ENCODE peak calls at places on chromosomes 5 and 9, in eight cellular contexts. One of them, this sample, is unnamed. For H3K4me1, the result is how much of the 10 kb centered on the place peaks cover.

GRCh38 chr9:131854906-131855504 is 115.1 kb upstream of the RAPGEF1 start:
- DNase-seq in IMR-90: peak
- DNase-seq in iPS DF 6.9: no peak
- DNase-seq in Karpas-422: no peak
- DNase-seq in ovary: no peak
- DNase-seq in HCT116: no peak
- DNase-seq in pancreas: no peak
- DNase-seq in PC-3: no peak
- DNase-seq in this sample: no peak

GRCh38 chr5:99814311-99815063 is 720.7 kb upstream of the FAM174A start:
- DNase-seq in IMR-90: no peak
- DNase-seq in iPS DF 6.9: no peak
- DNase-seq in Karpas-422: no peak
- DNase-seq in ovary: no peak
- DNase-seq in HCT116: no peak
- DNase-seq in pancreas: no peak
- DNase-seq in PC-3: peak
- DNase-seq in this sample: no peak

GRCh38 chr5:73522989-73523388 is 24.7 kb downstream of the BTF3 start:
- DNase-seq in IMR-90: no peak
- DNase-seq in iPS DF 6.9: no peak
- DNase-seq in Karpas-422: no peak
- DNase-seq in ovary: no peak
- DNase-seq in HCT116: no peak
- DNase-seq in pancreas: no peak
- DNase-seq in PC-3: no peak
- DNase-seq in this sample: no peak

GRCh38 chr9:81823672-81824554 is 104.3 kb upstream of the SPATA31D4 start:
- DNase-seq in IMR-90: no peak
- DNase-seq in iPS DF 6.9: no peak
- DNase-seq in Karpas-422: no peak
- DNase-seq in ovary: no peak
- DNase-seq in HCT116: no peak
- DNase-seq in pancreas: no peak
- DNase-seq in PC-3: no peak
- DNase-seq in this sample: no peak

GRCh38 chr5:172697123-172698121 is 56.4 kb downstream of the NEURL1B start:
- DNase-seq in IMR-90: peak
- DNase-seq in iPS DF 6.9: peak
- DNase-seq in Karpas-422: peak
- DNase-seq in ovary: peak
- DNase-seq in HCT116: peak
- DNase-seq in pancreas: peak
- DNase-seq in PC-3: peak
- DNase-seq in this sample: peak

GRCh38 chr5:134132372-134133212 is 18.1 kb downstream of the TCF7 start:
- DNase-seq in IMR-90: no peak
- DNase-seq in iPS DF 6.9: no peak
- DNase-seq in Karpas-422: no peak
- DNase-seq in ovary: no peak
- DNase-seq in HCT116: no peak
- DNase-seq in pancreas: no peak
- DNase-seq in PC-3: no peak
- DNase-seq in this sample: no peak

GRCh38 chr5:5335115-5335514 is 87.4 kb upstream of the ICE1 start:
- DNase-seq in IMR-90: no peak
- DNase-seq in iPS DF 6.9: no peak
- DNase-seq in Karpas-422: no peak
- DNase-seq in ovary: no peak
- DNase-seq in HCT116: no peak
- DNase-seq in pancreas: no peak
- DNase-seq in PC-3: peak
- DNase-seq in this sample: no peak

GRCh38 chr5:96093890-96094381 is 132.3 kb upstream of the ELL2 start:
- DNase-seq in IMR-90: no peak
- DNase-seq in iPS DF 6.9: no peak
- DNase-seq in Karpas-422: no peak
- DNase-seq in ovary: no peak
- DNase-seq in HCT116: peak
- DNase-seq in pancreas: peak
- DNase-seq in PC-3: peak
- DNase-seq in this sample: no peak

GRCh38 chr5:107293551-107293950 is 377.2 kb downstream of the EFNA5 start:
- DNase-seq in IMR-90: no peak
- DNase-seq in iPS DF 6.9: no peak
- DNase-seq in Karpas-422: no peak
- DNase-seq in ovary: no peak
- DNase-seq in HCT116: no peak
- DNase-seq in pancreas: no peak
- DNase-seq in PC-3: no peak
- DNase-seq in this sample: no peak

GRCh38 chr5:66744040-66744439 is 147.8 kb downstream of the MAST4 start:
- DNase-seq in IMR-90: peak
- DNase-seq in iPS DF 6.9: no peak
- DNase-seq in Karpas-422: no peak
- DNase-seq in ovary: peak
- DNase-seq in HCT116: no peak
- DNase-seq in pancreas: no peak
- DNase-seq in PC-3: no peak
- DNase-seq in this sample: peak

GRCh38 chr5:56838409-56839039 is 23.2 kb downstream of the MAP3K1 start:
- DNase-seq in IMR-90: peak
- DNase-seq in iPS DF 6.9: no peak
- DNase-seq in Karpas-422: peak
- DNase-seq in ovary: no peak
- DNase-seq in HCT116: no peak
- DNase-seq in pancreas: no peak
- DNase-seq in PC-3: peak
- DNase-seq in this sample: no peak

GRCh38 chr5:17094830-17095229 is 122.6 kb upstream of the BASP1 start:
- DNase-seq in IMR-90: peak
- DNase-seq in iPS DF 6.9: no peak
- DNase-seq in Karpas-422: no peak
- DNase-seq in ovary: no peak
- DNase-seq in HCT116: no peak
- DNase-seq in pancreas: no peak
- DNase-seq in PC-3: no peak
- DNase-seq in this sample: no peak

GRCh38 chr5:122415481-122416120 is 103.6 kb downstream of the SNCAIP start:
- DNase-seq in IMR-90: peak
- DNase-seq in iPS DF 6.9: peak
- DNase-seq in Karpas-422: peak
- DNase-seq in ovary: peak
- DNase-seq in HCT116: peak
- DNase-seq in pancreas: peak
- DNase-seq in PC-3: peak
- DNase-seq in this sample: peak

GRCh38 chr9:74016004-74016403 is 481.1 kb upstream of the RORB start:
- DNase-seq in IMR-90: no peak
- DNase-seq in iPS DF 6.9: no peak
- DNase-seq in Karpas-422: no peak
- DNase-seq in ovary: no peak
- DNase-seq in HCT116: no peak
- DNase-seq in pancreas: no peak
- DNase-seq in PC-3: no peak
- DNase-seq in this sample: no peak

DNA sequence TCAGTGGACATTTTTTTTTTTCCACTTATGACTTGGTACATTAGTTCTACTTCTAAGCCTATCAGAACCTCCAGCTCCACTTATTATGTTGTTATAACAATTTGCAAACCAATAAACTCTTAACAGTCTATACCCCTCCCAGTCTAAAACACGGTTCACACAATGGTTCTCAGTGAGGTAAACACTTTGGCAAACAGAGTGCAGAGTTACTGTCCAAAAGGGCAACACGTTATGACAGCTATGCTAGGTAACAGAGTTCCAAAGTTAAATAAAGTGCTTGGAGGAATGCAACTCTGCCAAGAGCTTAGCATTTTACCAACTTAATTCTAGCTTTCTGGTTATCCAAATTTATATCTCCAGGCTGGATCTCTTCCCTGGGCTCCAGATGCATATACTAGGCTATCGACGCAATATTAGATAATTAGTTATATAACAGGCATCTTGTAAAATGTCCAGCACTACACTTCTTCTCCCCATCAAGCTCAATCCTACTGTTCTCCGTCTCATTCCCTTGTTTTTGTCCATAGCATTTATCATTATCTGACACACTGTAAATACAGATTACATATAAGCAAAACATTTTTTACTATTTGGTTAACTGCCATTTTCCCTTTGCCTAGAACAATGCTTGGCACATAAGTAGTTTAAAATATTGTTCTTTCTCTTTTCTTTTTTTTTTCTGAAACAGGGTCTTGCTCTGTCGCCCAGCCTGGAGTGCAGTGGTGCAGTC is 14.3 kb downstream of the FNBP1 start:
- DNase-seq in IMR-90: no peak
- DNase-seq in iPS DF 6.9: no peak
- DNase-seq in Karpas-422: no peak
- DNase-seq in ovary: no peak
- DNase-seq in HCT116: no peak
- DNase-seq in pancreas: no peak
- DNase-seq in PC-3: peak
- DNase-seq in this sample: no peak
- H3K27ac ChIP-seq in IMR-90: no peak
- H3K27ac ChIP-seq in iPS DF 6.9: no peak
- H3K27ac ChIP-seq in Karpas-422: no peak
- H3K27ac ChIP-seq in ovary: no peak
- H3K27ac ChIP-seq in HCT116: no peak
- H3K27ac ChIP-seq in pancreas: no peak
- H3K27ac ChIP-seq in PC-3: no peak
- H3K27ac ChIP-seq in this sample: no peak

DNA sequence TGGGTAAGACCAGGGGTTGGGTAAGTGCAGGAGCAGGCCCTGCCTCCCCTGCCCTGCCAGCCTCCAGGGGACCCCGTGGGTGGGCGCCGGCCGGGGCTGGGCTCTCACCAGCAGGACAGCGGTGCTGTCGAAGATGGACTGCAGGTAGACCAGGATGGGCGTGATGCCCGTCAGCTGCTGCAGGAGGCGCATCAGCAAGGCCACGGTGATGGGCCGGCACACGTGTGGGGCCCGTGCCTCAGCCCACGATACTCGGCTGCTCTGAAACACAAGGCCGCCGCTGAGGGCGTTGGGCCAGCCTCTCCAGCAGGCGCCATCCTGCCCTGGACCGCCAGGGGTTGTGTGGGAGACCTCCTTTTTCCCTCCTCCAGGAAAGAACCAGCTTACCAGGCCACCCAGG is 4.0 kb downstream of the SLC2A6 start:
- DNase-seq in IMR-90: no peak
- DNase-seq in iPS DF 6.9: no peak
- DNase-seq in Karpas-422: no peak
- DNase-seq in ovary: no peak
- DNase-seq in HCT116: no peak
- DNase-seq in pancreas: no peak
- DNase-seq in PC-3: no peak
- DNase-seq in this sample: peak
- H3K4me1 ChIP-seq in IMR-90: under half
- H3K4me1 ChIP-seq in iPS DF 6.9: under half
- H3K4me1 ChIP-seq in Karpas-422: under half
- H3K4me1 ChIP-seq in ovary: under half
- H3K4me1 ChIP-seq in HCT116: under half
- H3K4me1 ChIP-seq in pancreas: under half
- H3K4me1 ChIP-seq in PC-3: under half
- H3K4me1 ChIP-seq in this sample: under half

DNA sequence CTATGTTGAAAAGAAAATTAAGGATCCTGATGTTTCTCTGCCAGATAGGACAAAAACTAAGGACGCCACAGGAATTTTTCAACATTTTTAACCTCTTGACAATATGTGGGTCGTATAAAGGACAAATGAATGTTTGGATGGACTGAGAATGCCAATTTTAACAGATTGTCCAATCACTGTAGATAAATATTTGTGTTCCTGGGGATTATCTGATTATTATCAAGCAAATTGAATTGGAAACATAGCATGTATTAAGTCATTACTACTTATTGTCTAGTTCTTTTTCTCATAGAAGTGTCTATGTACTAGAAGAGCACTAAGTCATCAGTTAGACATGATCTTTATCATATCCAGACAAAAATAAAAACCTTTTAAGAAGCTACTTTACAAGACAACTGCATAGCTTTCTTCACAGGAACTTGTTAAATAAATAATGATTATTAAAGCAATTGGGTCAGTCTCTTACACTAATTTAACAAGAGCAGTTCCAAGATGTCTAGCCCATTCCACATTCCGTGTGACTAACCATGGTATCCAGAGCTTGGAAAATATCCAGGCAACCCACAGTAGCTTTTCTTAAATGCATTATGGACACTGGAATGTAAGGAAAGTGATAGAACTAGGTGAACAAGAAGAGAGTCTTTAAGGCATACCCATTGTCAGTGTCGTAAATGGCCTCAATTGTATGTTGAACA is 127.5 kb upstream of the CDKN2B start:
- DNase-seq in IMR-90: peak
- DNase-seq in iPS DF 6.9: no peak
- DNase-seq in Karpas-422: no peak
- DNase-seq in ovary: no peak
- DNase-seq in HCT116: no peak
- DNase-seq in pancreas: no peak
- DNase-seq in PC-3: peak
- DNase-seq in this sample: no peak
- H3K27ac ChIP-seq in IMR-90: no peak
- H3K27ac ChIP-seq in iPS DF 6.9: no peak
- H3K27ac ChIP-seq in Karpas-422: no peak
- H3K27ac ChIP-seq in ovary: no peak
- H3K27ac ChIP-seq in HCT116: no peak
- H3K27ac ChIP-seq in pancreas: no peak
- H3K27ac ChIP-seq in PC-3: no peak
- H3K27ac ChIP-seq in this sample: no peak

DNA sequence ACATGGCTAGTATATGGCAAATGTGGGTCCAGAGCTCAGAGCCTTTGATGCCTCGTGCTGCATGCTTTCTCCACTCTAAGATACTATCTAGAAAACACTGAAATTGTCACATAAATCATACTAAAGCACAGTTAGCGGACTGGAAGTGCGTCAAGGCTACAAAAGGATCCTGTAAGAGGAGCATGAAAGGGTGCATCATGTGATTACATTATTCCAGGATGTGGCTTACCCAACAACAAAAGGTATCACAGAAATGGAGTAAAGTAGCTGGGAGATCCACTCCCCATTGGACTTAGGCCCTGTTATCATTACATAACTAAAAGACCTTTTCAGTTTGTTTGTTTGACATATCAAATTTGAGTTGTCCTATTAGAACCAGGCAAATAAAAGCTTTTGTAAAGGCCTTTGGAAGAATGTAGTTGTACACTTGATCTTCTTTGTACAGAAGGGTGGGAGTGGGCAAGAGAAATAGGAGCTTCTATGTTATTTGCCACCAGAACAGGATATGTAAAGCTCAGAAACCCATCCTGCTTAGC is 6.9 kb downstream of the SLC31A1 start:
- DNase-seq in IMR-90: no peak
- DNase-seq in iPS DF 6.9: no peak
- DNase-seq in Karpas-422: peak
- DNase-seq in ovary: no peak
- DNase-seq in HCT116: no peak
- DNase-seq in pancreas: no peak
- DNase-seq in PC-3: no peak
- DNase-seq in this sample: no peak
- H3K4me1 ChIP-seq in IMR-90: under half
- H3K4me1 ChIP-seq in iPS DF 6.9: under half
- H3K4me1 ChIP-seq in Karpas-422: under half
- H3K4me1 ChIP-seq in ovary: under half
- H3K4me1 ChIP-seq in HCT116: under half
- H3K4me1 ChIP-seq in pancreas: under half
- H3K4me1 ChIP-seq in PC-3: under half
- H3K4me1 ChIP-seq in this sample: under half

This sample was measured in right cardiac atrium.